ENCODE peak calls at places on chromosomes 16 and 17, in nine cellular contexts. I, O, W, P, A, M, Z, H and J are unnamed samples.
A peak's percentile ranks its signal among the peaks of the same experiment; 100 is the strongest.

GRCh38 chr17:78557598-78558039 is 19.6 kb downstream of the DNAH17 start:
- DNase-seq in M (no peak), Z (no peak), A (no peak), I (no peak), H (peak; percentile 39), P (no peak), O (no peak), W (no peak), J (no peak)

GRCh38 chr17:13885953-13886889 is 183.1 kb upstream of the COX10 start:
- DNase-seq in M (no peak), W (no peak), O (peak; percentile 37), Z (no peak), P (no peak), H (no peak), A (no peak), I (peak; percentile 14), J (no peak)

GRCh38 chr17:42568341-42569111 is 1.6 kb downstream of the MLX start:
- DNase-seq in A (no peak), I (no peak), Z (no peak), M (peak; percentile 64), O (no peak), P (no peak), H (no peak), W (no peak), J (no peak)

GRCh38 chr17:81858170-81858966 is 2.0 kb downstream of the P4HB start:
- DNase-seq in O (no peak), M (no peak), H (peak; percentile 54), I (no peak), P (no peak), W (no peak), Z (no peak), A (no peak), J (no peak)

GRCh38 chr16:86300746-86301480 is 209.4 kb upstream of the FOXF1 start:
- DNase-seq in P (no peak), I (peak; percentile 39), O (no peak), M (no peak), Z (peak; percentile 69), W (no peak), A (no peak), H (no peak), J (no peak)

GRCh38 chr17:79842136-79842655 is 3.0 kb upstream of the CBX4 start:
- DNase-seq in O (no peak), I (no peak), W (no peak), Z (peak; percentile 41), H (no peak), M (no peak), P (no peak), A (no peak), J (no peak)

GRCh38 chr17:65332375-65332774 is 195.2 kb downstream of the RGS9 start:
- DNase-seq in A (no peak), I (peak; percentile 16), P (no peak), W (no peak), M (no peak), H (peak; percentile 71), Z (no peak), O (no peak), J (no peak)

GRCh38 chr17:5203178-5203907 is 11.7 kb upstream of the ZNF594 start:
- DNase-seq in I (no peak), M (no peak), Z (no peak), O (no peak), P (no peak), A (no peak), H (no peak), W (no peak), J (no peak)

GRCh38 chr17:63542942-63543821 is 7.1 kb upstream of the DCAF7 start:
- DNase-seq in H (no peak), A (no peak), M (peak; percentile 57), I (peak; percentile 3), Z (no peak), W (no peak), O (no peak), P (no peak), J (no peak)

GRCh38 chr16:22192261-22193133 is 13.6 kb upstream of the EEF2K start:
- DNase-seq in P (peak; percentile 57), O (peak; percentile 72), H (peak; percentile 51), M (peak; percentile 91), I (peak; percentile 79), Z (peak; percentile 50), A (peak; percentile 81), W (peak; percentile 91), J (peak; percentile 83)

GRCh38 chr17:1467898-1468492 is 12.0 kb upstream of the CRK start:
- DNase-seq in H (no peak), M (no peak), Z (peak; percentile 40), I (peak; percentile 64), W (peak; percentile 61), P (no peak), O (no peak), A (peak; percentile 73), J (no peak)

GRCh38 chr17:80099291-80100034 is 1.9 kb upstream of the GAA start:
- DNase-seq in I (peak; percentile 5), W (no peak), O (no peak), M (peak; percentile 71), Z (no peak), P (no peak), H (no peak), A (no peak), J (no peak)

GRCh38 chr16:28538733-28539596 is at the start of gene NUPR1:
- DNase-seq in O (peak; percentile 88), H (peak; percentile 93), M (peak; percentile 95), A (peak; percentile 99), P (no peak), I (peak; percentile 87), W (peak; percentile 98), Z (no peak), J (no peak)

GRCh38 chr16:53510704-53511070 is 7.7 kb upstream of the AKTIP start:
- DNase-seq in O (no peak), A (no peak), Z (no peak), I (no peak), W (no peak), P (no peak), M (no peak), H (no peak), J (no peak)
- H3K4me3 ChIP-seq in O (no peak overlapping the region), A (no peak overlapping the region), Z (no peak overlapping the region), I (no peak overlapping the region), W (no peak overlapping the region), P (peak overlapping the region; percentile 21), M (no peak overlapping the region), H (no peak overlapping the region), J (peak overlapping the region; percentile 35)

GRCh38 chr17:49602783-49603182 is 27.1 kb downstream of the NXPH3 start:
- DNase-seq in O (no peak), P (no peak), I (no peak), A (no peak), H (no peak), M (no peak), Z (no peak), W (no peak), J (no peak)

GRCh38 chr17:49600949-49601348 is 25.3 kb downstream of the NXPH3 start:
- DNase-seq in I (no peak), H (no peak), W (no peak), O (no peak), P (no peak), Z (no peak), M (no peak), A (no peak), J (no peak)

GRCh38 chr17:49603238-49603637 is 27.6 kb downstream of the NXPH3 start:
- DNase-seq in I (no peak), O (no peak), H (no peak), Z (no peak), P (no peak), W (no peak), M (no peak), A (no peak), J (no peak)

GRCh38 chr17:49603720-49604119 is 28.0 kb downstream of the NXPH3 start:
- DNase-seq in H (no peak), Z (no peak), P (no peak), O (no peak), I (no peak), W (no peak), A (no peak), M (no peak), J (no peak)

DNA sequence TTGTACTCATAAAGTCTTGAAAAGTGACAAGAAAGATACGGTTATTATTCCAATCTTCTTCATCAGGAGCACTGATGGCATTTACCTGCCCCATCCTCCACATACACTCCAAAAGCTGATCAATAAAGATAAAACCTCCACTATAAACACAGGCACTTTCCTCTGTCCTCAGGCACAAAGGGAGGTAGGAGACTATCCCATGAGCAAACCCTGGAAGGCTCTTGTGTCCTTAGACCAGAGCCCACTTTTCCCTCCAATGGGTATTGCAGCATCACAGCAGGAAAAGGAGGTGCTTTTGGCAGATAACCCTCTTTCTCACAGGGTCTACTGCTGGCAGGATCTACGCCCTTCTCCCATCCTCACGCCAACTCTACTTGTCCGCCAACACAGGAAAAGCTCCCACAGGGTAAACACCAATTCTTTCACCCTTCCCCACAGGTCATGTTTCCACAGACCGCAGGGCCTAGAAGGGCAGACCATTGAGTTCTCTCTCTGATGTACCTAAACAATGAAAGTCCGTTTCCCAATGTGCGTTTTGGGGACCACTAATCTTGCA is 28.7 kb downstream of the NXPH3 start:
- DNase-seq in O (no peak), W (no peak), Z (no peak), M (no peak), A (no peak), I (no peak), P (no peak), H (no peak), J (no peak)
- H3K36me3 ChIP-seq in O (peaks cover 11% of the 10 kb centered on the region), W (peaks cover 61% of the 10 kb centered on the region), Z (peaks cover 12% of the 10 kb centered on the region), M (peaks cover 3% of the 10 kb centered on the region), A (no peaks in the 10 kb centered on the region), I (no peaks in the 10 kb centered on the region), P (peaks cover 95% of the 10 kb centered on the region), H (peaks cover 48% of the 10 kb centered on the region), J (peaks cover 84% of the 10 kb centered on the region)

GRCh38 chr17:50047083-50047482 is 8.8 kb upstream of the ITGA3 start:
- DNase-seq in W (no peak), P (no peak), A (no peak), O (no peak), H (no peak), I (no peak), M (peak; percentile 45), Z (no peak), J (no peak)
- H3K4me1 ChIP-seq in W (peaks cover 38% of the 10 kb centered on the region), P (no peaks in the 10 kb centered on the region), A (no peaks in the 10 kb centered on the region), O (peaks cover 24% of the 10 kb centered on the region), H (peaks cover 85% of the 10 kb centered on the region), I (peaks cover 13% of the 10 kb centered on the region), M (no peaks in the 10 kb centered on the region), Z (peaks cover 5% of the 10 kb centered on the region), J (no peaks in the 10 kb centered on the region)

DNA sequence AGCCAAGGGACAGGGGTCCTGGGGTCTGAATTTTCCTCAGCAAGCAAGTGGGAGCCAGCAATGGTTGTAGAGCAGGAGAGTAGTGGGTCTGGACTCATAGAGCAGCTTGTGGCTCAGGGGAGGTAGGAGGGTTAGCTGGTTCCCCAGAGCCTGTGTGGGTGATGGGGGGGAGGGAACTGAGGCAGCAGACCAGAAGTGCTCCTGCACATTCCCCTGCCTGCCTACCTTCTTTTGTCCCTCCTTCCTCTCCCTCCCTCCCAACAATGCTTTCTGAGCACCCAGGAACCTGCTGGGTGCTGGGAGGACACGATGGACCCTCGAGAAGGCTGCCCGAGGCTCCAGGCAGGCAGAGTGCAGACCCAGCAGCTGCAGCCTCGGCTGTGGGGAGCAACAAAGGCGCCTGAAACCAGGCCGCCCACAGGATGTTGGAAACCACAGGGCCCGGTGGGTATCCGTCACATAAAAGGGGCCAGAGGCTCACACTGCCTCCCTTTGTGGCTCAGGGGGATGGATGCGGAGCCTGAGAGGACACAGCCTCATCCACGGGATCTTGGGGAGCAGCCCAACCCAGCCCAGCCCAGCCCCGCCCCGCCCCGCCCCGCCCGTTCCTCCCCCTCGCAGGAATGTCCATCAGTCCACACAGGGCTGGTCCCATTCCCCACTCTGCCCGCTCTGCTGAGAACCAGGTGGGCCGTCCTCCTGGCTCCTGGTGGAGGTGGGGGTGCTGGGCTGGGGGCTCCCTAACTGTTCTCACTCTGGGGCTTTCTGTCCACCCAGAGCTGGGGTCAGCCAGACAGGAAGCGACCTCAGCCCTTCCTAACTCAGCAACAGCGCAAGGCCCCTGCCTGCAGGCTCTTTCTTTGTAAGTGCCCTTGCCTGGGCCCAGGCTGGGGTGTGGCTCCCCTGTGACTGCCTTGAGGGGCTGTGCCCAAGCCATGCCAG is 1.7 kb upstream of the NLRC3 start:
- DNase-seq in Z (no peak), H (no peak), O (no peak), P (no peak), A (no peak), W (no peak), I (no peak), M (no peak), J (no peak)
- H3K4me3 ChIP-seq in Z (no peak overlapping the region), H (no peak overlapping the region), O (no peak overlapping the region), P (peak overlapping the region; percentile 39), A (no peak overlapping the region), W (no peak overlapping the region), I (no peak overlapping the region), M (no peak overlapping the region), J (peak overlapping the region; percentile 81)